ENCODE peak calls at places on chromosomes 2 and 18, in eight cellular contexts. One of them, this sample, is unnamed.

GRCh38 chr2:83079007-83079406 is 1380.1 kb downstream of the SUCLG1 start:
- DNase-seq in sigmoid colon: no peak
- DNase-seq in Panc1: no peak
- DNase-seq in fibroblast of pulmonary artery: no peak
- DNase-seq in PC-3: no peak
- DNase-seq in upper lobe of right lung: no peak
- DNase-seq in A549: no peak
- DNase-seq in right lobe of liver: no peak
- DNase-seq in this sample: no peak

GRCh38 chr2:237519506-237520245 is 32.6 kb downstream of the MLPH start:
- DNase-seq in sigmoid colon: no peak
- DNase-seq in Panc1: no peak
- DNase-seq in fibroblast of pulmonary artery: no peak
- DNase-seq in PC-3: no peak
- DNase-seq in upper lobe of right lung: no peak
- DNase-seq in A549: no peak
- DNase-seq in right lobe of liver: peak; percentile 56
- DNase-seq in this sample: no peak

GRCh38 chr2:126770466-126770865 is 114.5 kb downstream of the GYPC start:
- DNase-seq in sigmoid colon: peak; percentile 4
- DNase-seq in Panc1: no peak
- DNase-seq in fibroblast of pulmonary artery: no peak
- DNase-seq in PC-3: no peak
- DNase-seq in upper lobe of right lung: peak; percentile 22
- DNase-seq in A549: no peak
- DNase-seq in right lobe of liver: no peak
- DNase-seq in this sample: no peak

GRCh38 chr18:71001597-71001996 is 712.8 kb downstream of the SOCS6 start:
- DNase-seq in sigmoid colon: no peak
- DNase-seq in Panc1: no peak
- DNase-seq in fibroblast of pulmonary artery: peak; percentile 13
- DNase-seq in PC-3: peak; percentile 24
- DNase-seq in upper lobe of right lung: no peak
- DNase-seq in A549: no peak
- DNase-seq in right lobe of liver: no peak
- DNase-seq in this sample: no peak

GRCh38 chr2:101524811-101525430 is 50.0 kb upstream of the RFX8 start:
- DNase-seq in sigmoid colon: peak; percentile 88
- DNase-seq in Panc1: no peak
- DNase-seq in fibroblast of pulmonary artery: peak; percentile 35
- DNase-seq in PC-3: no peak
- DNase-seq in upper lobe of right lung: no peak
- DNase-seq in A549: no peak
- DNase-seq in right lobe of liver: no peak
- DNase-seq in this sample: no peak

GRCh38 chr2:96118698-96119388 is 2.5 kb upstream of the ADRA2B start:
- DNase-seq in sigmoid colon: peak; percentile 63
- DNase-seq in Panc1: no peak
- DNase-seq in fibroblast of pulmonary artery: no peak
- DNase-seq in PC-3: no peak
- DNase-seq in upper lobe of right lung: peak; percentile 55
- DNase-seq in A549: no peak
- DNase-seq in right lobe of liver: peak; percentile 50
- DNase-seq in this sample: no peak

GRCh38 chr2:75602724-75603342 is 42.1 kb upstream of the EVA1A start:
- DNase-seq in sigmoid colon: no peak
- DNase-seq in Panc1: no peak
- DNase-seq in fibroblast of pulmonary artery: peak; percentile 45
- DNase-seq in PC-3: peak; percentile 86
- DNase-seq in upper lobe of right lung: peak; percentile 80
- DNase-seq in A549: no peak
- DNase-seq in right lobe of liver: no peak
- DNase-seq in this sample: peak; percentile 83

GRCh38 chr2:190214434-190215194 is 105.0 kb downstream of the HIBCH start:
- DNase-seq in sigmoid colon: no peak
- DNase-seq in Panc1: no peak
- DNase-seq in fibroblast of pulmonary artery: peak; percentile 42
- DNase-seq in PC-3: no peak
- DNase-seq in upper lobe of right lung: no peak
- DNase-seq in A549: no peak
- DNase-seq in right lobe of liver: no peak
- DNase-seq in this sample: no peak

GRCh38 chr18:77081387-77081773 is 51.2 kb downstream of the MBP start:
- DNase-seq in sigmoid colon: no peak
- DNase-seq in Panc1: no peak
- DNase-seq in fibroblast of pulmonary artery: peak; percentile 64
- DNase-seq in PC-3: no peak
- DNase-seq in upper lobe of right lung: no peak
- DNase-seq in A549: no peak
- DNase-seq in right lobe of liver: no peak
- DNase-seq in this sample: peak; percentile 83

GRCh38 chr2:3320910-3321605 is 56.6 kb downstream of the EIPR1 start:
- DNase-seq in sigmoid colon: peak; percentile 43
- DNase-seq in Panc1: no peak
- DNase-seq in fibroblast of pulmonary artery: no peak
- DNase-seq in PC-3: no peak
- DNase-seq in upper lobe of right lung: no peak
- DNase-seq in A549: no peak
- DNase-seq in right lobe of liver: peak; percentile 18
- DNase-seq in this sample: no peak

GRCh38 chr18:77472486-77472885 is 222.8 kb downstream of the GALR1 start:
- DNase-seq in sigmoid colon: no peak
- DNase-seq in Panc1: no peak
- DNase-seq in fibroblast of pulmonary artery: no peak
- DNase-seq in PC-3: no peak
- DNase-seq in upper lobe of right lung: no peak
- DNase-seq in A549: no peak
- DNase-seq in right lobe of liver: no peak
- DNase-seq in this sample: no peak

GRCh38 chr2:121419081-121419699 is 111.5 kb upstream of the RNU4ATAC start:
- DNase-seq in sigmoid colon: no peak
- DNase-seq in Panc1: no peak
- DNase-seq in fibroblast of pulmonary artery: no peak
- DNase-seq in PC-3: no peak
- DNase-seq in upper lobe of right lung: no peak
- DNase-seq in A549: no peak
- DNase-seq in right lobe of liver: no peak
- DNase-seq in this sample: no peak

GRCh38 chr2:42996528-42996927 is 204.1 kb upstream of the HAAO start:
- DNase-seq in sigmoid colon: no peak
- DNase-seq in Panc1: no peak
- DNase-seq in fibroblast of pulmonary artery: no peak
- DNase-seq in PC-3: peak; percentile 14
- DNase-seq in upper lobe of right lung: no peak
- DNase-seq in A549: no peak
- DNase-seq in right lobe of liver: no peak
- DNase-seq in this sample: no peak

GRCh38 chr2:27291865-27292264 is 9.6 kb downstream of the TRIM54 start:
- DNase-seq in sigmoid colon: no peak
- DNase-seq in Panc1: no peak
- DNase-seq in fibroblast of pulmonary artery: no peak
- DNase-seq in PC-3: peak; percentile 48
- DNase-seq in upper lobe of right lung: no peak
- DNase-seq in A549: peak; percentile 36
- DNase-seq in right lobe of liver: no peak
- DNase-seq in this sample: no peak

GRCh38 chr2:160367887-160368286 is 125.7 kb downstream of the RBMS1 start:
- DNase-seq in sigmoid colon: no peak
- DNase-seq in Panc1: no peak
- DNase-seq in fibroblast of pulmonary artery: peak; percentile 95
- DNase-seq in PC-3: peak; percentile 40
- DNase-seq in upper lobe of right lung: no peak
- DNase-seq in A549: no peak
- DNase-seq in right lobe of liver: no peak
- DNase-seq in this sample: peak; percentile 83

GRCh38 chr2:207219716-207220414 is 54.1 kb upstream of the KLF7 start:
- DNase-seq in sigmoid colon: no peak
- DNase-seq in Panc1: no peak
- DNase-seq in fibroblast of pulmonary artery: peak; percentile 73
- DNase-seq in PC-3: peak; percentile 93
- DNase-seq in upper lobe of right lung: no peak
- DNase-seq in A549: no peak
- DNase-seq in right lobe of liver: no peak
- DNase-seq in this sample: peak; percentile 56

GRCh38 chr2:226758886-226759660 is 40.5 kb downstream of the IRS1 start:
- DNase-seq in sigmoid colon: no peak
- DNase-seq in Panc1: no peak
- DNase-seq in fibroblast of pulmonary artery: peak; percentile 80
- DNase-seq in PC-3: peak; percentile 44
- DNase-seq in upper lobe of right lung: no peak
- DNase-seq in A549: no peak
- DNase-seq in right lobe of liver: no peak
- DNase-seq in this sample: peak; percentile 52

GRCh38 chr2:226763320-226763719 is 36.3 kb downstream of the IRS1 start:
- DNase-seq in sigmoid colon: no peak
- DNase-seq in Panc1: no peak
- DNase-seq in fibroblast of pulmonary artery: no peak
- DNase-seq in PC-3: no peak
- DNase-seq in upper lobe of right lung: no peak
- DNase-seq in A549: no peak
- DNase-seq in right lobe of liver: no peak
- DNase-seq in this sample: no peak

GRCh38 chr2:226759768-226760167 is 39.9 kb downstream of the IRS1 start:
- DNase-seq in sigmoid colon: no peak
- DNase-seq in Panc1: no peak
- DNase-seq in fibroblast of pulmonary artery: no peak
- DNase-seq in PC-3: no peak
- DNase-seq in upper lobe of right lung: no peak
- DNase-seq in A549: no peak
- DNase-seq in right lobe of liver: no peak
- DNase-seq in this sample: no peak

GRCh38 chr2:226760412-226761194 is 39.0 kb downstream of the IRS1 start:
- DNase-seq in sigmoid colon: no peak
- DNase-seq in Panc1: no peak
- DNase-seq in fibroblast of pulmonary artery: peak; percentile 75
- DNase-seq in PC-3: peak; percentile 65
- DNase-seq in upper lobe of right lung: no peak
- DNase-seq in A549: peak; percentile 3
- DNase-seq in right lobe of liver: no peak
- DNase-seq in this sample: peak; percentile 76

GRCh38 chr2:226761195-226761583 is 38.4 kb downstream of the IRS1 start:
- DNase-seq in sigmoid colon: no peak
- DNase-seq in Panc1: no peak
- DNase-seq in fibroblast of pulmonary artery: no peak
- DNase-seq in PC-3: no peak
- DNase-seq in upper lobe of right lung: no peak
- DNase-seq in A549: no peak
- DNase-seq in right lobe of liver: no peak
- DNase-seq in this sample: no peak
- H3K4me3 ChIP-seq in sigmoid colon: no peak overlapping the region
- H3K4me3 ChIP-seq in Panc1: no peak overlapping the region
- H3K4me3 ChIP-seq in fibroblast of pulmonary artery: no peak overlapping the region
- H3K4me3 ChIP-seq in PC-3: no peak overlapping the region
- H3K4me3 ChIP-seq in upper lobe of right lung: no peak overlapping the region
- H3K4me3 ChIP-seq in A549: no peak overlapping the region
- H3K4me3 ChIP-seq in right lobe of liver: no peak overlapping the region
- H3K4me3 ChIP-seq in this sample: no peak overlapping the region

GRCh38 chr2:69082430-69082997 is 69.5 kb downstream of the ANTXR1 start:
- DNase-seq in sigmoid colon: no peak
- DNase-seq in Panc1: peak; percentile 78
- DNase-seq in fibroblast of pulmonary artery: peak; percentile 94
- DNase-seq in PC-3: peak; percentile 95
- DNase-seq in upper lobe of right lung: no peak
- DNase-seq in A549: peak; percentile 80
- DNase-seq in right lobe of liver: no peak
- DNase-seq in this sample: peak; percentile 66
- TF ChIP-seq CTCF in sigmoid colon: no peak
- TF ChIP-seq CTCF in Panc1: no peak
- TF ChIP-seq CTCF in fibroblast of pulmonary artery: no peak
- TF ChIP-seq CTCF in PC-3: no peak
- TF ChIP-seq CTCF in upper lobe of right lung: no peak
- TF ChIP-seq CTCF in A549: no peak
- TF ChIP-seq CTCF in right lobe of liver: no peak
- TF ChIP-seq CTCF in this sample: no peak

GRCh38 chr2:70125498-70125898 is 38.2 kb downstream of the PCBP1 start:
- DNase-seq in sigmoid colon: no peak
- DNase-seq in Panc1: no peak
- DNase-seq in fibroblast of pulmonary artery: no peak
- DNase-seq in PC-3: no peak
- DNase-seq in upper lobe of right lung: no peak
- DNase-seq in A549: no peak
- DNase-seq in right lobe of liver: no peak
- DNase-seq in this sample: no peak
- H3K4me3 ChIP-seq in sigmoid colon: peak overlapping the region; percentile 57
- H3K4me3 ChIP-seq in Panc1: peak overlapping the region; percentile 49
- H3K4me3 ChIP-seq in fibroblast of pulmonary artery: peak overlapping the region; percentile 57
- H3K4me3 ChIP-seq in PC-3: peak overlapping the region; percentile 78
- H3K4me3 ChIP-seq in upper lobe of right lung: peak overlapping the region; percentile 66
- H3K4me3 ChIP-seq in A549: peak overlapping the region; percentile 52
- H3K4me3 ChIP-seq in right lobe of liver: no peak overlapping the region
- H3K4me3 ChIP-seq in this sample: peak overlapping the region; percentile 48

GRCh38 chr18:74597662-74598349 is at the start of gene ZNF407:
- DNase-seq in sigmoid colon: peak; percentile 93
- DNase-seq in Panc1: peak; percentile 85
- DNase-seq in fibroblast of pulmonary artery: peak; percentile 93
- DNase-seq in PC-3: peak; percentile 87
- DNase-seq in upper lobe of right lung: peak; percentile 95
- DNase-seq in A549: peak; percentile 57
- DNase-seq in right lobe of liver: peak; percentile 91
- DNase-seq in this sample: peak; percentile 74
- TF ChIP-seq CTCF in sigmoid colon: no peak
- TF ChIP-seq CTCF in Panc1: no peak
- TF ChIP-seq CTCF in fibroblast of pulmonary artery: no peak
- TF ChIP-seq CTCF in PC-3: no peak
- TF ChIP-seq CTCF in upper lobe of right lung: no peak
- TF ChIP-seq CTCF in A549: no peak
- TF ChIP-seq CTCF in right lobe of liver: no peak
- TF ChIP-seq CTCF in this sample: no peak